ENCODE peak calls at places on chromosomes 1 and 21, in eight cellular contexts. L is HCT116, D is SK-N-SH, V is transverse colon, W is K562, U is GM12892, I is sigmoid colon, Y is GM23338. G is an unnamed sample.

GRCh38 chr1:54292015-54292739 is 92.2 kb downstream of the MRPL37 start:
- DNase-seq in U (no peak), V (no peak), I (no peak), W (no peak), D (no peak), L (no peak), Y (no peak), G (no peak)

GRCh38 chr1:235397733-235398132 is 30.5 kb downstream of the TBCE start:
- DNase-seq in L (no peak), V (no peak), D (no peak), Y (no peak), W (no peak), I (no peak), U (no peak), G (no peak)

GRCh38 chr1:182784556-182785171 is 4.9 kb upstream of the NPL start:
- DNase-seq in Y (peak; percentile 79), D (peak; percentile 40), W (peak; percentile 70), I (no peak), L (peak; percentile 28), V (no peak), U (no peak), G (no peak)

GRCh38 chr1:44894591-44894990 is 51.5 kb upstream of the PTCH2 start:
- DNase-seq in Y (no peak), U (no peak), L (no peak), D (no peak), V (no peak), I (no peak), W (no peak), G (no peak)

GRCh38 chr1:40981702-40982448 is 2.4 kb downstream of the CTPS1 start:
- DNase-seq in D (no peak), V (no peak), U (no peak), L (no peak), I (no peak), W (peak; percentile 36), Y (peak; percentile 30), G (no peak)

GRCh38 chr1:101484896-101485412 is 248.1 kb downstream of the S1PR1 start:
- DNase-seq in W (no peak), D (no peak), V (no peak), I (no peak), L (no peak), Y (no peak), U (no peak), G (no peak)

GRCh38 chr1:105795741-105796140 is 1260.7 kb upstream of the PRMT6 start:
- DNase-seq in W (no peak), D (no peak), V (no peak), U (no peak), L (no peak), Y (no peak), I (no peak), G (no peak)

GRCh38 chr21:36959020-36959835 is 7.2 kb downstream of the HLCS start:
- DNase-seq in W (no peak), D (no peak), V (no peak), U (no peak), Y (peak; percentile 14), L (no peak), I (no peak), G (no peak)

GRCh38 chr1:200317236-200317635 is 92.6 kb downstream of the ZNF281 start:
- DNase-seq in V (no peak), U (no peak), I (no peak), L (no peak), Y (no peak), W (no peak), D (no peak), G (no peak)

GRCh38 chr1:159999204-159999603 is 32.6 kb downstream of the PIGM start:
- DNase-seq in I (no peak), W (no peak), V (no peak), Y (no peak), U (no peak), D (no peak), L (no peak), G (no peak)

GRCh38 chr1:115524211-115524610 is 117.6 kb upstream of the VANGL1 start:
- DNase-seq in V (no peak), Y (no peak), L (no peak), W (no peak), D (no peak), I (no peak), U (no peak), G (no peak)

GRCh38 chr1:14525262-14525661 is 73.2 kb upstream of the KAZN start:
- DNase-seq in I (no peak), Y (no peak), D (no peak), V (no peak), L (no peak), W (no peak), U (no peak), G (no peak)

GRCh38 chr1:237873487-237873927 is 17.2 kb downstream of the ZP4 start:
- DNase-seq in L (no peak), U (no peak), Y (peak; percentile 44), I (no peak), D (no peak), V (no peak), W (no peak), G (no peak)

GRCh38 chr1:36645911-36646310 is 163.2 kb upstream of the CSF3R start:
- DNase-seq in I (no peak), L (no peak), U (no peak), Y (no peak), D (no peak), W (no peak), V (no peak), G (no peak)

GRCh38 chr1:42944207-42944928 is 14.3 kb downstream of the SLC2A1 start:
- DNase-seq in L (no peak), Y (no peak), U (no peak), I (peak; percentile 88), W (no peak), V (peak; percentile 75), D (no peak), G (no peak)

GRCh38 chr1:84847253-84848247 is 45.5 kb downstream of the LPAR3 start:
- DNase-seq in D (peak; percentile 77), W (peak; percentile 3), Y (no peak), L (peak; percentile 62), I (peak; percentile 88), V (peak; percentile 80), U (no peak), G (no peak)

GRCh38 chr1:64887689-64888217 is 78.6 kb downstream of the JAK1 start:
- DNase-seq in W (no peak), L (no peak), I (no peak), D (no peak), Y (no peak), V (no peak), U (no peak), G (no peak)

GRCh38 chr21:35637431-35637830 is 422.9 kb downstream of the SETD4 start:
- DNase-seq in L (no peak), I (no peak), V (no peak), Y (no peak), U (no peak), D (no peak), W (no peak), G (no peak)

GRCh38 chr21:41953831-41954653 is at the start of gene C2CD2:
- DNase-seq in L (no peak), D (peak; percentile 91), U (peak; percentile 86), W (peak; percentile 89), V (peak; percentile 65), Y (peak; percentile 78), I (peak; percentile 83), G (peak; percentile 84)
- TF ChIP-seq POLR2AphosphoS5 in L (peak; percentile 71), D (no peak), U (peak; percentile 20), W (peak; percentile 19), V (no peak), Y (peak; percentile 4), I (peak; percentile 20), G (no peak)

DNA sequence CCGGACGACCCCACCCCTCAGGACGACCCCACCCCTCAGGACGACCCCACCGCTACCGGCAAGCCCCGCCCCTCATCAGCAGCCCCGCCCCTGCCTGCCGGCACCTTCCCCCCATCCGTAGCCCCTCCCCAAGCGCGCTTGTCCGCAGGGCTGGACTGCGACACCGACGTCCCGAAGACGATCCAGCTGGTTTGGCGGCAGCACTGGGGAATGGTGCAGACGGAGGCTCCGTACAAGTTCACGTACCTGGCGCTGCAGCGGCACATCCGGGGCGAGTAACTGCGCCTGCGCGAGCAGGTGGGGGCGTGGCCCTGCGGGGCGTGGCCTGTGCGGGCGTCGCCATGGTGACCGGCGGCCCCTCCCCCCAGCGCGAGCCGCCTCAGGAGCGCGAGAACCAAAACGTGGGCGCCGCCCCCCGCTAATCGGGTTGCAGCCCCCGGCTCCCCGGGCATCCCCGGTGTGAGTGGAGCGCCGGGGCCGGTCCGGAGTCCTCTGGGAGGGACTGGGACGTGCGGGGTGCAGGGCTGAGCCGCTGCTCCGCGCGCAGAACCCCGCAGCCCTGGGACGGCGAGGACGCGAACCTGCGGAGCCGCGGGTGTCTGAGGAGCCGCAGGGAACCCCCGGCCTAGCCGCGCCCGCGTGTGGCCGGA is 4.9 kb downstream of the RNF223 start:
- DNase-seq in I (no peak), V (peak; percentile 92), L (peak; percentile 65), U (peak; percentile 95), Y (peak; percentile 82), W (peak; percentile 92), D (peak; percentile 95), G (peak; percentile 94)
- TF ChIP-seq POLR2AphosphoS5 in I (no peak), V (peak; percentile 86), L (peak; percentile 55), U (peak; percentile 30), Y (no peak), W (no peak), D (no peak), G (no peak)

GRCh38 chr1:9826616-9827015 is 2.9 kb upstream of the CLSTN1 start:
- DNase-seq in Y (no peak), U (no peak), D (no peak), W (no peak), I (peak; percentile 20), L (no peak), V (no peak), G (no peak)

GRCh38 chr1:9826087-9826486 is 2.3 kb upstream of the CLSTN1 start:
- DNase-seq in Y (no peak), D (no peak), U (no peak), W (no peak), L (no peak), V (no peak), I (no peak), G (no peak)

GRCh38 chr1:9824702-9825089 is 931 bp upstream of the CLSTN1 start:
- DNase-seq in V (no peak), I (no peak), W (no peak), Y (no peak), U (no peak), D (no peak), L (no peak), G (no peak)

GRCh38 chr1:9825101-9826074 is 1.6 kb upstream of the CLSTN1 start:
- DNase-seq in U (no peak), L (peak; percentile 77), D (no peak), W (peak; percentile 39), I (peak; percentile 87), Y (peak; percentile 77), V (peak; percentile 90), G (no peak)

GRCh38 chr1:9827558-9828185 is 3.9 kb upstream of the CLSTN1 start:
- DNase-seq in D (no peak), W (peak; percentile 57), Y (peak; percentile 83), L (no peak), V (no peak), I (no peak), U (no peak), G (no peak)
- TF ChIP-seq POLR2AphosphoS5 in D (no peak), W (no peak), Y (no peak), L (no peak), V (no peak), I (no peak), U (no peak), G (no peak)

GRCh38 chr1:2637472-2637871 is 4.7 kb upstream of the MMEL1 start:
- DNase-seq in V (no peak), L (no peak), Y (no peak), D (no peak), I (peak; percentile 37), U (no peak), W (no peak), G (no peak)
- TF ChIP-seq POLR2AphosphoS5 in V (no peak), L (no peak), Y (no peak), D (no peak), I (no peak), U (no peak), W (no peak), G (no peak)

GRCh38 chr1:1232224-1232800 is at the start of gene B3GALT6:
- DNase-seq in I (no peak), W (no peak), L (no peak), V (no peak), U (no peak), D (no peak), Y (peak; percentile 61), G (no peak)
- TF ChIP-seq POLR2AphosphoS5 in I (no peak), W (no peak), L (no peak), V (no peak), U (no peak), D (no peak), Y (no peak), G (peak; percentile 6)

G was measured in GM12891.